ENCODE peak calls at places on chromosomes 5 and 9, in eight cellular contexts. X is dorsolateral prefrontal cortex; V is CD4-positive, alpha-beta T cell; I is CD8-positive, alpha-beta T cell; P is spleen; F is AG04450; M is heart left ventricle; N is brain microvascular endothelial cell. K is an unnamed sample.

GRCh38 chr5:64462391-64462790 is 43.4 kb upstream of the RGS7BP start:
- DNase-seq in F (no peak), M (no peak), P (no peak), N (no peak), I (no peak), X (no peak), V (no peak), K (no peak)

GRCh38 chr5:145969714-145970092 is 33.3 kb downstream of the SH3RF2 start:
- DNase-seq in M (no peak), I (no peak), P (no peak), F (no peak), X (no peak), N (no peak), V (no peak), K (no peak)

GRCh38 chr9:121885345-121885901 is 207.7 kb downstream of the TTLL11 start:
- DNase-seq in P (no peak), M (no peak), N (peak), I (no peak), F (peak), V (no peak), X (no peak), K (no peak)

GRCh38 chr9:110978516-110978915 is 59.8 kb downstream of the LPAR1 start:
- DNase-seq in M (no peak), X (no peak), P (no peak), N (no peak), I (no peak), V (no peak), F (no peak), K (no peak)

GRCh38 chr9:84788803-84789462 is 119.4 kb downstream of the NTRK2 start:
- DNase-seq in M (no peak), N (no peak), V (no peak), F (no peak), X (no peak), I (no peak), P (no peak), K (no peak)

GRCh38 chr5:83583859-83584258 is 112.3 kb downstream of the VCAN start:
- DNase-seq in I (no peak), F (no peak), V (no peak), M (no peak), P (no peak), X (no peak), N (no peak), K (no peak)

GRCh38 chr5:172703952-172704351 is 62.9 kb downstream of the NEURL1B start:
- DNase-seq in M (no peak), F (no peak), I (no peak), P (no peak), N (no peak), X (no peak), V (no peak), K (no peak)

GRCh38 chr5:123844873-123845272 is 332.9 kb downstream of the CSNK1G3 start:
- DNase-seq in M (no peak), N (peak), F (no peak), I (no peak), V (no peak), X (no peak), P (no peak), K (no peak)

GRCh38 chr5:174680901-174681565 is 43.3 kb upstream of the MSX2 start:
- DNase-seq in F (no peak), N (no peak), V (no peak), P (no peak), I (no peak), M (no peak), X (no peak), K (no peak)

GRCh38 chr5:90294604-90295003 is 115.0 kb downstream of the CETN3 start:
- DNase-seq in P (no peak), V (no peak), X (no peak), I (no peak), N (no peak), M (no peak), F (no peak), K (no peak)

GRCh38 chr5:179800696-179801201 is 5.9 kb downstream of the MGAT4B start:
- DNase-seq in V (no peak), X (no peak), I (no peak), F (no peak), M (peak), N (no peak), P (peak), K (no peak)

GRCh38 chr5:177468329-177469058 is 4.9 kb downstream of the DBN1 start:
- DNase-seq in V (no peak), P (no peak), X (no peak), F (no peak), N (peak), I (no peak), M (peak), K (no peak)

GRCh38 chr9:72856985-72857631 is 95.7 kb downstream of the ALDH1A1 start:
- DNase-seq in I (no peak), M (no peak), F (peak), X (no peak), V (no peak), N (peak), P (no peak), K (no peak)

GRCh38 chr5:165076686-165077085 is 1571.3 kb downstream of the MAT2B start:
- DNase-seq in N (no peak), V (no peak), P (no peak), I (no peak), M (no peak), X (no peak), F (no peak), K (no peak)

GRCh38 chr9:86487222-86487841 is 133.1 kb upstream of the TUT7 start:
- DNase-seq in V (no peak), I (no peak), N (no peak), P (no peak), F (no peak), M (no peak), X (no peak), K (no peak)

GRCh38 chr9:92061184-92061583 is 54.0 kb downstream of the SPTLC1 start:
- DNase-seq in X (no peak), I (no peak), V (no peak), F (no peak), M (no peak), P (no peak), N (no peak), K (no peak)

GRCh38 chr5:163347671-163348070 is 89.7 kb upstream of the CCNG1 start:
- DNase-seq in X (peak), N (peak), I (peak), F (peak), M (no peak), V (peak), P (no peak), K (peak)

GRCh38 chr9:38681747-38682227 is 38.1 kb downstream of the FAM240B start:
- DNase-seq in F (no peak), N (peak), X (no peak), I (no peak), M (no peak), V (no peak), P (no peak), K (no peak)

GRCh38 chr9:98708933-98709911 is at the start of gene GABBR2:
- DNase-seq in M (no peak), N (no peak), I (no peak), F (no peak), V (no peak), P (no peak), X (peak), K (no peak)

GRCh38 chr9:79054500-79054899 is 517.3 kb upstream of the TLE4 start:
- DNase-seq in N (no peak), M (no peak), I (no peak), X (no peak), V (no peak), P (no peak), F (no peak), K (no peak)

GRCh38 chr9:109453210-109453842 is 44.8 kb downstream of the PTPN3 start:
- DNase-seq in I (no peak), V (no peak), N (peak), M (no peak), F (peak), X (no peak), P (no peak), K (no peak)

GRCh38 chr5:83837261-83837894 is 116.7 kb upstream of the HAPLN1 start:
- DNase-seq in I (no peak), P (no peak), F (no peak), N (no peak), M (no peak), V (no peak), X (no peak), K (no peak)

GRCh38 chr9:306907-307306 is 92.2 kb downstream of the DOCK8 start:
- DNase-seq in X (no peak), N (no peak), F (no peak), M (no peak), I (peak), P (no peak), V (no peak), K (no peak)

GRCh38 chr5:13976867-13977479 is 32.5 kb upstream of the DNAH5 start:
- DNase-seq in P (no peak), F (no peak), N (peak), X (no peak), I (no peak), V (no peak), M (no peak), K (no peak)

GRCh38 chr5:57082441-57083067 is 91.3 kb upstream of the GPBP1 start:
- DNase-seq in I (no peak), F (no peak), M (no peak), X (no peak), V (no peak), N (peak), P (no peak), K (no peak)

GRCh38 chr9:110183208-110184145 is 24.5 kb downstream of the C9orf152 start:
- DNase-seq in V (no peak), N (peak), X (peak), M (no peak), I (peak), F (peak), P (no peak), K (peak)

GRCh38 chr9:111399772-111400563 is 69.9 kb upstream of the OR2K2 start:
- DNase-seq in V (no peak), N (no peak), F (no peak), M (no peak), P (no peak), X (no peak), I (no peak), K (no peak)

GRCh38 chr5:152259702-152260101 is 145.4 kb downstream of the NMUR2 start:
- DNase-seq in F (no peak), M (no peak), X (no peak), P (no peak), V (no peak), N (no peak), I (no peak), K (no peak)

GRCh38 chr9:131407717-131408195 is 13.9 kb downstream of the PRRC2B start:
- DNase-seq in F (no peak), V (peak), I (peak), M (no peak), N (no peak), P (no peak), X (peak), K (no peak)
- H3K27ac ChIP-seq in F (peak), V (peak), I (peak), M (peak), N (peak), P (no peak), X (peak), K (peak)

GRCh38 chr5:6188344-6188743 is 190.0 kb downstream of the MED10 start:
- DNase-seq in I (no peak), N (no peak), F (no peak), M (no peak), V (no peak), P (no peak), X (no peak), K (no peak)
- H3K27ac ChIP-seq in I (no peak), N (no peak), F (no peak), M (no peak), V (no peak), P (no peak), X (no peak), K (no peak)

GRCh38 chr9:105963700-105964099 is 269.4 kb downstream of the TMEM38B start:
- DNase-seq in N (no peak), X (no peak), I (no peak), V (no peak), F (no peak), M (no peak), P (no peak), K (no peak)

GRCh38 chr9:105957830-105958229 is 263.5 kb downstream of the TMEM38B start:
- DNase-seq in N (no peak), V (no peak), X (no peak), F (no peak), M (no peak), I (no peak), P (no peak), K (no peak)

GRCh38 chr9:105964171-105964570 is 269.8 kb downstream of the TMEM38B start:
- DNase-seq in M (no peak), P (no peak), V (no peak), F (no peak), N (no peak), I (no peak), X (no peak), K (no peak)

GRCh38 chr9:105958587-105958986 is 264.2 kb downstream of the TMEM38B start:
- DNase-seq in M (no peak), P (no peak), X (no peak), F (no peak), I (no peak), V (no peak), N (no peak), K (no peak)

GRCh38 chr9:105959491-105959890 is 265.1 kb downstream of the TMEM38B start:
- DNase-seq in X (no peak), I (no peak), M (no peak), F (no peak), P (no peak), V (no peak), N (no peak), K (no peak)
- H3K27ac ChIP-seq in X (no peak), I (no peak), M (no peak), F (no peak), P (no peak), V (no peak), N (no peak), K (no peak)

DNA sequence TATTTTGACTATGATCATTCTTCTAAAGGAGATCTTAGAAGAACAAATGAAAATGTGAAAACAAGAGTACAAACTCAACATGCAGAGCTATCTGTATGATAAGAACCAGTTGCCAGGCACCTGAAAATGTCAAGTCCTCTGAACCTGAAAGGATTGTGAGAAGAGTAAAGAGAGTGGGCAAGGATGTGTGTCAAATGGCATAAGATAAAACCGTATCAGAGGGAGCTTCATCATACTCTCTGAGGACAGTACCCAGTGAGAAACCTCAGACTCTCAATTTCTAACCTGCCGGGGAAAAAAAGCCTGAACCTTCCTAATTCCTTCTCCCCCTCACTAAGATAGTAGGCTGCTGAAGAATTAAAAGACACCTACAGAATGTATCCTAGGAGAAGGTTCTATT is 6.8 kb downstream of the ETF1 start:
- DNase-seq in P (no peak), I (no peak), N (no peak), X (no peak), M (no peak), V (no peak), F (no peak), K (no peak)
- H3K27ac ChIP-seq in P (no peak), I (no peak), N (no peak), X (no peak), M (no peak), V (no peak), F (no peak), K (no peak)

DNA sequence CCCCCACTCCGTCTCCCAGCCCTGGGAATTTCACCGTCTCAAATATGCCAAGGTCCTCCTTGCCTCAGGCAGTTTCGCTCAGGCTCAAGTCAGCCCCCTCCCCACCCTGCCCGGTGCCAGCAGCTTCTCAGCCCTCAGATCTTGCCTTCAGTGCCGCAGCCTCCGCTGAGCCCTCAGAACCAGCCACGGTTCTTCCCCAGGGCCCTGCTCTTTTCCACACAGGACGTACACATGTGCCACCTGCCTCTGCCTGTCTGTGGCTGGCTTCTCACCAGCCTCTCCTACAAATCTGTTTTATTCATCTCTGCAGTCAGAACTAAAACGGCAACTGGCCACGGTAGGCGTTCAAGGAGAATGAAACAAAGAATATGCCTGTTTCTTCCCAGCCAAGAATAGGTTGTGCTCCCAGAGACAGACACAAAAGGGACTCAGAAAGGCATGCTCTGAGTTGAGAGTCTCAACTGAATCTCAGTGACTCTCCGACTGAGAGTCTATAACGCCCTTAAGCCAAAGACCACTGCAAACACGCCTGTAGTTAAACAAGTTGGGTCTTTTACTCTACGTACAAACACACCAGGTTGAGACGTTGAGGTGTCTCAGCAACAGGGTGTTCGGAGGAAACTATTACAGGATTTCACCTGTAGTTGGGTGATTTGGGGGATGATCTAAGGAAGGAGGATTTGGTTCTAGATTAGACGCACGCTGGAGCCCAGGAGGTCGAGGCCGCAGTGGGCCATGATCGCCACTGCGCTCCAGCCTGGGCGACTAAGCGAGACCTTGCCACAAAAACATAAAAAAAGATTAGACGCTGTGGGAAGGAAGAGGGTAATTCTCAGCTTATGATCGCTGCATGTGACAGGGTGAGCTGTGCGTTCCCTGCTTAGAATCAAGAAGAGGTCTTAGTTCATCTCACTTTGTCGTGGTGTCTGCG is 10.5 kb upstream of the GRIN1 start:
- DNase-seq in V (no peak), P (no peak), F (no peak), M (no peak), X (no peak), N (no peak), I (no peak), K (no peak)
- H3K27ac ChIP-seq in V (peak), P (no peak), F (no peak), M (peak), X (peak), N (no peak), I (peak), K (no peak)

DNA sequence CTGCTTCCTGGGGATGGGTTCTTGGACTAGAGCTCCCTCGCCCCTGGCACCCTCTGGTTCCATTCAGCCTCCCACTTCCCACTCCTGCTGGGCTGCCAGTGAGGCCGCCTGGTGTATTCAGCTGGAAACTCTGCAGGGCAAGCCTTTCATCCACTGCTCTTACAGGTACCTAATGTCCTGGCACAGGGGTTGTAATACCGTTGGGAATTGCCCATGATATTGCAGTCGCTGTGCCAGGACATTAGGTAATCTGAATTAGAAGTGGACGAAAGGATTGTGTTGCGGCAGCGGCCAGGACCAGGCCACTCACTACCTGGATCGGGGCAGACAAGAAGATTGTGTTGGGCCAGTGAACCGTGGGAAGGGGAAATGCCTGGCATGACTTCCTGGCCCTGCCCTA is 13.1 kb downstream of the TMOD1 start:
- DNase-seq in I (no peak), X (no peak), M (no peak), N (no peak), P (no peak), V (no peak), F (no peak), K (no peak)
- H3K27ac ChIP-seq in I (no peak), X (no peak), M (peak), N (no peak), P (no peak), V (no peak), F (no peak), K (no peak)

GRCh38 chr5:149807614-149808013 is 77.5 kb downstream of the PPARGC1B start:
- DNase-seq in X (no peak), M (no peak), V (no peak), P (peak), I (no peak), N (no peak), F (no peak), K (no peak)
- H3K27ac ChIP-seq in X (no peak), M (peak), V (no peak), P (no peak), I (no peak), N (no peak), F (no peak), K (no peak)

GRCh38 chr9:83280790-83281189 is 217.8 kb upstream of the RASEF start:
- DNase-seq in P (no peak), M (no peak), F (no peak), X (no peak), I (no peak), N (no peak), V (no peak), K (no peak)
- H3K27ac ChIP-seq in P (no peak), M (peak), F (no peak), X (peak), I (no peak), N (no peak), V (no peak), K (no peak)

DNA sequence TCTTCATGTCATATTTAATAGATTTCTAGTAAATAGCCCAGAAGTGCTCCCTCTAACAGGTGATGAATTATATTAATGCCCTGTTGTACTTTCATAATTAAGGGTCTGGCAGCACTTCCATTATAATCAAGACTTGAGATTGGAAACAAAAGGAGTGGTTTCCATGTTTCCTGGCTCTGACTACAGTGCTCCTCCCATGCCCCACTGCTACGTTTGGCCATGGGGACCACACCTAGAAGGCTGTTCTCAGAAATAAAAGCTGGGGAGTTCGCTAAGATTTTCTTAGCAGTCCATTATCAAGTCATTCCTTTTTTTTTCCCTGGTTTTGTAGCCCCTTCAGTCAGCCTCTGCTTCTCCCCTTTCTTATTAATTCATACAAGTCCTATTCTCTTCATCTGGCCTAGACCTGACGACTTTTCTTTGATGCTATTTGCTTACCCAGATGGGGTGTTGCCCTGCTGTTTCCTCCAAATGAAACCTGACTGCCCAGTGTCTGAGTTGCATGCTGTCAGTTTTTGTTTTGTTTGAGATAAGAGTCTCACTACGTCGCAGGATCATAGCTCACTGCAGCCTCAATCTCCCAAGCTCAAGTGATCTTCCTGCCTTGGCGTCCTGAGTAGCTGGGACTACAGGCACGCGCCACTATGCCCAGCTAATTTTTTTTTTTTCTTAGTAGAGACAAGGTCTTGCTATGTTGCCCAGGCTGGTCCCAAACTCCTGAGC is 312.1 kb upstream of the EFNA5 start:
- DNase-seq in X (no peak), P (no peak), I (no peak), N (no peak), M (no peak), F (no peak), V (no peak), K (no peak)
- H3K27ac ChIP-seq in X (no peak), P (no peak), I (no peak), N (no peak), M (no peak), F (no peak), V (no peak), K (no peak)

DNA sequence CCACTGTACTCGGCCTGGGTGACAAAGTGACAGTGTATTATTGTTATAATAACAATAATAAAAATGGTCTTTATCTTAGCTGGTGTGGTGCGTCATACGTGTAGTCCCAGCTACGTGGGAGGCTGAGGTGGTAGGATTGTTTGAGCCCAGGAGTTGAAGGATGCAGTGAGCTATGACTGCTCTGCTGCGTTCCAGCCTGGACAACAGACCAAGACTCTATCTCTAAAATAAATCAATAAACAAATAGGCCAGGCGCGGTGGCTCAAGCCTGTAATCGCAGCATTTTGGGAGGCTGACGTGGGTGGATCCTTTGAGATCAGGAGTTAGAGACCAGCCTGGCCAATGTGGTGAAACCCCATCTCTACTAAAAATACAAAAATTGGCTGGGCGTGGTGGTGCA is 9.2 kb upstream of the DENND4C start:
- DNase-seq in F (no peak), N (no peak), X (no peak), I (no peak), V (no peak), M (no peak), P (no peak), K (no peak)
- H3K27ac ChIP-seq in F (no peak), N (no peak), X (no peak), I (no peak), V (no peak), M (no peak), P (no peak), K (no peak)